ENCODE peak calls at places on chromosomes 7 and 10, in four cellular contexts. H is K562, V is GM12878, Q is HepG2. I is an unnamed sample.

GRCh38 chr10:121597504-121598241 is 571 bp downstream of the FGFR2 start:
- DNase-seq in V (no peak), H (no peak), Q (no peak), I (no peak)

GRCh38 chr10:132307823-132308587 is at the start of gene STK32C:
- DNase-seq in H (peak), Q (peak), V (no peak), I (peak)

GRCh38 chr10:2986341-2986933 is 80.9 kb upstream of the PFKP start:
- DNase-seq in Q (no peak), H (no peak), V (no peak), I (no peak)

GRCh38 chr10:71085689-71086438 is 126.5 kb upstream of the UNC5B start:
- DNase-seq in H (no peak), V (no peak), Q (no peak), I (no peak)

GRCh38 chr10:110566472-110567200 is 859 bp upstream of the SMC3 start:
- DNase-seq in H (peak), V (no peak), Q (no peak), I (no peak)

GRCh38 chr7:133679977-133680376 is 427.1 kb downstream of the EXOC4 start:
- DNase-seq in H (no peak), Q (no peak), V (no peak), I (no peak)

GRCh38 chr7:79240413-79240812 is 213.1 kb downstream of the MAGI2 start:
- DNase-seq in Q (no peak), H (no peak), V (no peak), I (no peak)

GRCh38 chr10:33743429-33743857 is 409.0 kb upstream of the NRP1 start:
- DNase-seq in Q (no peak), H (no peak), V (peak), I (no peak)

GRCh38 chr10:65470986-65471385 is 1454.8 kb upstream of the LRRTM3 start:
- DNase-seq in Q (no peak), H (no peak), V (no peak), I (no peak)

GRCh38 chr7:12884856-12885440 is 197.5 kb downstream of the ARL4A start:
- DNase-seq in Q (no peak), H (no peak), V (no peak), I (no peak)

GRCh38 chr10:10804998-10805737 is 212.5 kb upstream of the CELF2 start:
- DNase-seq in V (no peak), Q (peak), H (no peak), I (no peak)

GRCh38 chr7:77399838-77400237 is 16.3 kb downstream of the GSAP start:
- DNase-seq in Q (no peak), H (no peak), V (no peak), I (no peak)

GRCh38 chr10:18312385-18313145 is 172.3 kb downstream of the CACNB2 start:
- DNase-seq in V (no peak), Q (peak), H (peak), I (peak)

GRCh38 chr10:95485445-95485844 is 75.7 kb downstream of the SORBS1 start:
- DNase-seq in Q (peak), V (no peak), H (no peak), I (no peak)

GRCh38 chr10:44860811-44861751 is 50.1 kb upstream of the TMEM72 start:
- DNase-seq in Q (peak), H (no peak), V (no peak), I (peak)

GRCh38 chr7:87648316-87648715 is 20.1 kb downstream of the RUNDC3B start:
- DNase-seq in H (no peak), Q (no peak), V (no peak), I (no peak)

GRCh38 chr10:78893217-78893616 is 175.5 kb upstream of the ZMIZ1 start:
- DNase-seq in V (no peak), Q (no peak), H (no peak), I (no peak)

GRCh38 chr10:34743804-34744203 is 71.3 kb downstream of the PARD3 start:
- DNase-seq in Q (no peak), H (no peak), V (no peak), I (no peak)

GRCh38 chr10:33187427-33187999 is 147.0 kb downstream of the NRP1 start:
- DNase-seq in Q (no peak), V (no peak), H (no peak), I (no peak)

GRCh38 chr10:130771491-130771890 is 540.0 kb downstream of the TCERG1L start:
- DNase-seq in Q (no peak), V (no peak), H (no peak), I (no peak)

GRCh38 chr7:37311282-37311868 is 137.3 kb downstream of the ELMO1 start:
- DNase-seq in V (no peak), H (no peak), Q (no peak), I (no peak)

GRCh38 chr7:90629306-90629918 is 33.3 kb downstream of the CDK14 start:
- DNase-seq in H (peak), V (peak), Q (peak), I (peak)

GRCh38 chr10:43226441-43226840 is 40.4 kb downstream of the RASGEF1A start:
- DNase-seq in H (no peak), V (no peak), Q (no peak), I (no peak)

GRCh38 chr10:130750441-130750840 is 561.1 kb downstream of the TCERG1L start:
- DNase-seq in V (no peak), H (no peak), Q (no peak), I (no peak)

GRCh38 chr10:4316166-4316810 is 509.7 kb upstream of the AKR1E2 start:
- DNase-seq in Q (no peak), H (no peak), V (no peak), I (no peak)

GRCh38 chr7:81618400-81619014 is 151.3 kb downstream of the HGF start:
- DNase-seq in H (no peak), V (no peak), Q (peak), I (peak)

GRCh38 chr10:6737758-6738463 is 157.8 kb upstream of the PRKCQ start:
- DNase-seq in Q (no peak), V (no peak), H (no peak), I (peak)

GRCh38 chr7:115676080-115676479 is 354.5 kb downstream of the TFEC start:
- DNase-seq in H (peak), V (no peak), Q (no peak), I (peak)

GRCh38 chr10:116611153-116611545 is 9.6 kb upstream of the PNLIPRP2 start:
- DNase-seq in V (no peak), H (no peak), Q (no peak), I (no peak)

DNA sequence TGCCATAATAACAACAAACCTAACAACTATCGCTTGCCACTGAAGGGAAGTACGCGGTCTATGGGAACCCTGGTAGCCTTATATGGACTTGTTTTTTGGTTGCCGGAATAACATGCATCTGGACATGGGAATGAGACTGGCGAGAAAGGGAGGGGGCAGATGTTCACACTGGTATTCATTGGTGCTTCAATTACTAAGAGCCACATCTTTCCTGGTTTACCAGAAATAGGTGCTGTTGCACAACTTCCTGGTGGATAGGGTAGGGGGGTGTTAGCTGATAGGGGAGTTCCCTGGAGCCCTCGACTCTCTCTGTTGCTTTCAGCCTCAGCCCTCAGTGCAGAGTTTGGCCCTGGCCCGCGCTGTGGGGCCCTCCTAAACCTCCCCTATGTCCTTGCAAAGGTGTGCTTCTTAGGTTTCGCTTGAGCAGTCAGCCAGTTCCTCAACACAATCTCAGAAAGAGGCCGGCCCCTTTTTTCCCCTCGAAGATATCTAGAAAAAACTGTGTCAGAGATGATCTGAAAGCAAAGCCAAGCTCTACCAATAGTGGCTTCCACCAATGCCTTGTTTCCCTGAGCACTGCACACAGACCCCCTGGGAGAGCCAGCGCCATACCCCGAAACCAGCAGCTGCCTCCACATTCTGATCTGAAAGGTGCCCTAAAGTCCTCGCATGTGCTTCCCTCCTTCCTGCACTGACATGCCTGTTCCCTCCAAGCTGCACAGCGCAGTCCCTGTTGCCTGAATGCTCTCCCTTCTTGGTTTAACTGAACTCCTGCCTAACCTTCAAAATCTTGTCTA is 13.5 kb downstream of the TBXAS1 start:
- DNase-seq in V (no peak), Q (no peak), H (no peak), I (no peak)
- TF ChIP-seq POLR2AphosphoS2 in V (no peak), Q (no peak), H (no peak), I (no peak)

DNA sequence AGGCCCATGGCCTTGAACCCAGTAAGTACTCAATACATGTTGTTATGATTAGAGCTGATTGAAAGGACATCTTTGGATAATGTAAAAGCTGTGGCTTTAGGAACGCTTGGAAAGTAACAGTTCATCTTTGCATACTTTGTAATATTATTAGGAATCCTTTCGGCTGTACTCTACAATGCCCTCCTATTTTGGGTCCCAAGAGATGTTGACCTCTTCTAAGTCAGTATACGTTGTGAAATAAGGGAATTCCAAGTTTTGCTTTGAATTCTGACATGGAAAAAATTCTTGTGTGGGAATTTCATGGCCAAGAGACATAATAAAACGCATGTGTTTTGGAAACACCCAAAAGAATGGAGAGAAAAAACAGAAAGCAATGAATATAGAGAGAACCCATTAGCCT is 7.7 kb downstream of the AGR3 start:
- DNase-seq in H (no peak), Q (no peak), V (no peak), I (no peak)
- TF ChIP-seq KDM1A in H (no peak), Q (no peak), V (no peak), I (no peak)

GRCh38 chr10:62326134-62326533 is 48.0 kb upstream of the ZNF365 start:
- DNase-seq in H (no peak), V (no peak), Q (no peak), I (no peak)

GRCh38 chr10:62327897-62328296 is 46.3 kb upstream of the ZNF365 start:
- DNase-seq in V (no peak), H (no peak), Q (no peak), I (no peak)

GRCh38 chr10:62323751-62324150 is 50.4 kb upstream of the ZNF365 start:
- DNase-seq in H (no peak), Q (no peak), V (no peak), I (no peak)
- TF ChIP-seq SMC3 in H (no peak), Q (no peak), V (no peak), I (no peak)

GRCh38 chr7:151888079-151888673 is 11.3 kb upstream of the PRKAG2 start:
- DNase-seq in V (no peak), H (no peak), Q (no peak), I (no peak)
- TF ChIP-seq POLR2AphosphoS2 in V (no peak), H (no peak), Q (no peak), I (no peak)

GRCh38 chr7:141055146-141055545 is 18.7 kb upstream of the TMEM178B start:
- DNase-seq in V (no peak), Q (no peak), H (no peak), I (no peak)
- TF ChIP-seq KDM1A in V (no peak), Q (no peak), H (no peak), I (no peak)

DNA sequence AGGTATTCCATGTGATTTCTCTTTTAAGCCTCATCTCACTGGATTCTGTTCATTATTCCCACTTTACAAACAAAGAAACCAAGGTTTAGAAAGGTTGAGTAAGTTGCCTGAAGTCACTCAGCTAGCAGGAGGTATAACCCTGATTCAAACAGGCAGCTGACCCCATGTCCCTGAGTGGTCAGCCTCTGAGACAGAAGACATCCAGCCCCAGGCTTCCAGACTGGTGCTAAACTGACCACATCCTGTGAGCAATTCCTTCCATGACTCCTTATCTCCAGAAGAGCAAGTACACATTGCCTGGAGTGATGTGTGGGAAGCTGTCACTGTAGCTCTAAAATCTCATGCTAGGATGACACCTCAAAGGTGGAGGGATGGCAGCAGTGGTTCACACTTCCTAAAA is 3.7 kb downstream of the PLPP4 start:
- DNase-seq in Q (no peak), H (peak), V (no peak), I (no peak)
- TF ChIP-seq SMC3 in Q (no peak), H (no peak), V (no peak), I (no peak)

GRCh38 chr7:44264221-44264956 is 61.0 kb downstream of the CAMK2B start:
- DNase-seq in Q (no peak), H (no peak), V (no peak), I (no peak)
- TF ChIP-seq POLR2AphosphoS2 in Q (no peak), H (no peak), V (no peak), I (no peak)